ENCODE peak calls at places on chromosomes 7 and 10, in nine cellular contexts. A is NCI-H1105 treated with DMSO at 0.1 percent for 48 hours; U is stimulated activated CD8-positive, alpha-beta memory T cell treated with anti-CD3 and anti-CD28 coated beads, Interleukin-7, amount 100 ng/mL, for 24 hours; D is psoas muscle; Y is NAMALWA; M is NCI-H510A; W is left lung; L is SW480; J is activated CD4-positive, alpha-beta T cell treated with anti-CD3 and anti-CD28 coated beads, Interleukin-2, amount 50 U/mL, for 1 hour. T is an unnamed sample.

GRCh38 chr7:70717553-70718248 is 414.2 kb upstream of the GALNT17 start:
- DNase-seq in A (no peak), U (no peak), D (no peak), Y (no peak), M (no peak), W (no peak), L (no peak), J (no peak), T (no peak)

GRCh38 chr7:30659312-30659711 is 22.9 kb downstream of the CRHR2 start:
- DNase-seq in A (no peak), U (no peak), D (no peak), Y (no peak), M (peak; percentile 31), W (no peak), L (no peak), J (no peak), T (peak; percentile 9)

GRCh38 chr10:77687621-77688020 is 50.0 kb upstream of the KCNMA1 start:
- DNase-seq in A (no peak), U (no peak), D (no peak), Y (no peak), M (no peak), W (no peak), L (no peak), J (no peak), T (no peak)

GRCh38 chr10:25683291-25683690 is 250.7 kb upstream of the MYO3A start:
- DNase-seq in A (no peak), U (no peak), D (no peak), Y (no peak), M (no peak), W (no peak), L (no peak), J (no peak), T (no peak)

GRCh38 chr7:18019562-18019961 is 8.1 kb downstream of the PRPS1L1 start:
- DNase-seq in A (no peak), U (no peak), D (no peak), Y (no peak), M (no peak), W (no peak), L (no peak), J (no peak), T (no peak)

GRCh38 chr7:99794585-99795502 is 10.9 kb upstream of the CYP3A4 start:
- DNase-seq in A (no peak), U (no peak), D (no peak), Y (no peak), M (no peak), W (no peak), L (no peak), J (no peak), T (no peak)

GRCh38 chr7:116591202-116592040 is 66.6 kb downstream of the CAV1 start:
- DNase-seq in A (peak; percentile 27), U (no peak), D (no peak), Y (peak; percentile 69), M (no peak), W (no peak), L (peak; percentile 52), J (no peak), T (no peak)

GRCh38 chr10:72105675-72106074 is 17.3 kb upstream of the SPOCK2 start:
- DNase-seq in A (no peak), U (no peak), D (no peak), Y (no peak), M (no peak), W (no peak), L (no peak), J (no peak), T (no peak)

GRCh38 chr10:43855667-43856210 is 207.1 kb upstream of the ZNF32 start:
- DNase-seq in A (no peak), U (no peak), D (no peak), Y (no peak), M (no peak), W (no peak), L (no peak), J (no peak), T (no peak)

GRCh38 chr7:77441046-77441445 is 24.9 kb upstream of the GSAP start:
- DNase-seq in A (no peak), U (no peak), D (no peak), Y (no peak), M (no peak), W (no peak), L (no peak), J (no peak), T (no peak)

GRCh38 chr7:87735360-87735759 is 107.2 kb downstream of the RUNDC3B start:
- DNase-seq in A (no peak), U (no peak), D (no peak), Y (no peak), M (no peak), W (no peak), L (no peak), J (no peak), T (no peak)

GRCh38 chr7:55191161-55191925 is 172.5 kb downstream of the EGFR start:
- DNase-seq in A (no peak), U (no peak), D (no peak), Y (no peak), M (no peak), W (no peak), L (no peak), J (no peak), T (no peak)

GRCh38 chr7:33836797-33837355 is 68.5 kb upstream of the BMPER start:
- DNase-seq in A (no peak), U (no peak), D (no peak), Y (peak; percentile 79), M (no peak), W (no peak), L (peak; percentile 42), J (no peak), T (no peak)

GRCh38 chr10:62426600-62426999 is 52.4 kb downstream of the ZNF365 start:
- DNase-seq in A (no peak), U (no peak), D (no peak), Y (no peak), M (no peak), W (no peak), L (no peak), J (no peak), T (no peak)

GRCh38 chr7:124403112-124403511 is 362.5 kb downstream of the GPR37 start:
- DNase-seq in A (no peak), U (no peak), D (no peak), Y (no peak), M (no peak), W (no peak), L (no peak), J (no peak), T (no peak)

GRCh38 chr7:97075928-97076327 is 41.6 kb upstream of the SDHAF3 start:
- DNase-seq in A (no peak), U (no peak), D (no peak), Y (no peak), M (no peak), W (no peak), L (peak; percentile 45), J (no peak), T (no peak)

GRCh38 chr7:121620953-121621606 is 225.0 kb upstream of the FAM3C start:
- DNase-seq in A (no peak), U (no peak), D (no peak), Y (no peak), M (no peak), W (no peak), L (no peak), J (no peak), T (no peak)

GRCh38 chr7:21851445-21852043 is 94.2 kb downstream of the CDCA7L start:
- DNase-seq in A (no peak), U (no peak), D (no peak), Y (no peak), M (no peak), W (no peak), L (no peak), J (no peak), T (no peak)

GRCh38 chr10:58239561-58240169 is 28.0 kb downstream of the IPMK start:
- DNase-seq in A (no peak), U (no peak), D (no peak), Y (no peak), M (no peak), W (no peak), L (no peak), J (no peak), T (no peak)

GRCh38 chr10:59881640-59882039 is 24.7 kb downstream of the CCDC6 start:
- DNase-seq in A (no peak), U (no peak), D (no peak), Y (no peak), M (no peak), W (no peak), L (no peak), J (no peak), T (no peak)

GRCh38 chr7:80736371-80736770 is 97.9 kb downstream of the CD36 start:
- DNase-seq in A (no peak), U (no peak), D (no peak), Y (no peak), M (no peak), W (no peak), L (no peak), J (no peak), T (no peak)

GRCh38 chr7:945556-946255 is 8.8 kb downstream of the ADAP1 start:
- DNase-seq in A (no peak), U (no peak), D (peak; percentile 9), Y (no peak), M (peak; percentile 45), W (peak; percentile 95), L (peak; percentile 99), J (no peak), T (peak; percentile 68)

GRCh38 chr10:69470463-69471163 is 19.3 kb downstream of the TSPAN15 start:
- DNase-seq in A (no peak), U (no peak), D (no peak), Y (no peak), M (no peak), W (no peak), L (no peak), J (no peak), T (no peak)

GRCh38 chr7:30927040-30927439 is 15.4 kb downstream of the AQP1 start:
- DNase-seq in A (no peak), U (no peak), D (no peak), Y (no peak), M (no peak), W (peak; percentile 33), L (no peak), J (no peak), T (no peak)

GRCh38 chr7:924541-925231 is 29.8 kb downstream of the ADAP1 start:
- DNase-seq in A (no peak), U (peak; percentile 50), D (no peak), Y (peak; percentile 61), M (no peak), W (peak; percentile 69), L (peak; percentile 78), J (no peak), T (peak; percentile 57)

GRCh38 chr7:108158766-108159165 is 28.6 kb upstream of the LAMB4 start:
- DNase-seq in A (no peak), U (no peak), D (no peak), Y (no peak), M (no peak), W (no peak), L (no peak), J (no peak), T (no peak)

GRCh38 chr10:72728462-72728861 is 36.5 kb downstream of the MCU start:
- DNase-seq in A (no peak), U (no peak), D (no peak), Y (no peak), M (no peak), W (no peak), L (no peak), J (no peak), T (no peak)

GRCh38 chr10:117543999-117544728 is 1.6 kb downstream of the EMX2 start:
- DNase-seq in A (peak; percentile 27), U (no peak), D (no peak), Y (no peak), M (no peak), W (no peak), L (no peak), J (no peak), T (peak; percentile 67)

GRCh38 chr7:37433166-37433565 is 15.5 kb downstream of the ELMO1 start:
- DNase-seq in A (no peak), U (no peak), D (no peak), Y (no peak), M (no peak), W (no peak), L (no peak), J (no peak), T (no peak)

GRCh38 chr7:38398725-38399321 is 125.4 kb upstream of the TARP start:
- DNase-seq in A (peak; percentile 51), U (peak; percentile 15), D (peak; percentile 27), Y (peak; percentile 69), M (no peak), W (peak; percentile 87), L (peak; percentile 61), J (peak; percentile 57), T (peak; percentile 52)

GRCh38 chr7:47354831-47355541 is 226.9 kb downstream of the TNS3 start:
- DNase-seq in A (no peak), U (no peak), D (no peak), Y (no peak), M (no peak), W (no peak), L (peak; percentile 59), J (no peak), T (no peak)